ENCODE peak calls at places on chromosomes 11 and 22, in four cellular contexts. N is foreskin fibroblast, C is fibroblast of pulmonary artery, X is fibroblast of lung. J is an unnamed sample.
A peak's percentile ranks its signal among the peaks of the same experiment; 100 is the strongest.

GRCh38 chr11:111512296-111513239 is at the start of gene BTG4:
- DNase-seq in N (peak; percentile 13), C (no peak), X (peak; percentile 36), J (no peak)

GRCh38 chr11:44622190-44622650 is 56.8 kb downstream of the CD82 start:
- DNase-seq in N (no peak), C (no peak), X (no peak), J (no peak)

GRCh38 chr11:67050139-67050538 is 6.5 kb upstream of the RHOD start:
- DNase-seq in N (no peak), C (no peak), X (no peak), J (no peak)

GRCh38 chr11:110093407-110094297 is 460 bp downstream of the ZC3H12C start:
- DNase-seq in N (no peak), C (peak; percentile 72), X (peak; percentile 51), J (peak; percentile 62)

GRCh38 chr11:14015711-14016110 is 53.2 kb downstream of the SPON1 start:
- DNase-seq in N (peak; percentile 56), C (peak; percentile 40), X (peak; percentile 81), J (peak; percentile 22)

GRCh38 chr22:43173566-43173965 is 13.4 kb downstream of the TTLL12 start:
- DNase-seq in N (no peak), C (no peak), X (no peak), J (no peak)

GRCh38 chr11:67463680-67464410 is 5.2 kb downstream of the TMEM134 start:
- DNase-seq in N (no peak), C (no peak), X (peak; percentile 34), J (peak; percentile 35)

GRCh38 chr11:119693253-119693815 is 35.7 kb downstream of the NECTIN1 start:
- DNase-seq in N (no peak), C (no peak), X (no peak), J (no peak)

GRCh38 chr11:76892305-76892704 is 31.6 kb downstream of the ACER3 start:
- DNase-seq in N (no peak), C (no peak), X (no peak), J (no peak)

GRCh38 chr22:45170001-45170466 is 6.3 kb downstream of the NUP50 start:
- DNase-seq in N (no peak), C (no peak), X (peak; percentile 46), J (no peak)

GRCh38 chr11:67649634-67650540 is 643 bp downstream of the ACY3 start:
- DNase-seq in N (no peak), C (no peak), X (no peak), J (no peak)

GRCh38 chr22:28171135-28171534 is 252.1 kb upstream of the PITPNB start:
- DNase-seq in N (no peak), C (peak; percentile 69), X (peak; percentile 51), J (no peak)

GRCh38 chr22:49934144-49934890 is 15.9 kb downstream of the CRELD2 start:
- DNase-seq in N (peak; percentile 20), C (no peak), X (peak; percentile 61), J (peak; percentile 59)

GRCh38 chr11:119832536-119832935 is 103.5 kb upstream of the NECTIN1 start:
- DNase-seq in N (peak; percentile 36), C (no peak), X (peak; percentile 42), J (peak; percentile 4)

GRCh38 chr22:37454857-37455686 is 27.8 kb upstream of the ELFN2 start:
- DNase-seq in N (peak; percentile 82), C (peak; percentile 90), X (peak; percentile 96), J (peak; percentile 90)

GRCh38 chr11:77069969-77070582 is 3.3 kb downstream of the CAPN5 start:
- DNase-seq in N (no peak), C (no peak), X (no peak), J (no peak)

GRCh38 chr11:14336507-14337503 is 22.2 kb downstream of the RRAS2 start:
- DNase-seq in N (peak; percentile 89), C (peak; percentile 76), X (peak; percentile 95), J (peak; percentile 85)

GRCh38 chr22:30219049-30219448 is 27.5 kb downstream of the LIF start:
- DNase-seq in N (no peak), C (no peak), X (no peak), J (no peak)

GRCh38 chr11:12494699-12495098 is 117.3 kb downstream of the PARVA start:
- DNase-seq in N (no peak), C (peak; percentile 41), X (peak; percentile 89), J (peak; percentile 84)

GRCh38 chr11:115535781-115536180 is 31.6 kb upstream of the CADM1 start:
- DNase-seq in N (no peak), C (no peak), X (no peak), J (no peak)

GRCh38 chr22:31253949-31254348 is 38.3 kb downstream of the PIK3IP1 start:
- DNase-seq in N (no peak), C (peak; percentile 22), X (peak; percentile 13), J (no peak)

DNA sequence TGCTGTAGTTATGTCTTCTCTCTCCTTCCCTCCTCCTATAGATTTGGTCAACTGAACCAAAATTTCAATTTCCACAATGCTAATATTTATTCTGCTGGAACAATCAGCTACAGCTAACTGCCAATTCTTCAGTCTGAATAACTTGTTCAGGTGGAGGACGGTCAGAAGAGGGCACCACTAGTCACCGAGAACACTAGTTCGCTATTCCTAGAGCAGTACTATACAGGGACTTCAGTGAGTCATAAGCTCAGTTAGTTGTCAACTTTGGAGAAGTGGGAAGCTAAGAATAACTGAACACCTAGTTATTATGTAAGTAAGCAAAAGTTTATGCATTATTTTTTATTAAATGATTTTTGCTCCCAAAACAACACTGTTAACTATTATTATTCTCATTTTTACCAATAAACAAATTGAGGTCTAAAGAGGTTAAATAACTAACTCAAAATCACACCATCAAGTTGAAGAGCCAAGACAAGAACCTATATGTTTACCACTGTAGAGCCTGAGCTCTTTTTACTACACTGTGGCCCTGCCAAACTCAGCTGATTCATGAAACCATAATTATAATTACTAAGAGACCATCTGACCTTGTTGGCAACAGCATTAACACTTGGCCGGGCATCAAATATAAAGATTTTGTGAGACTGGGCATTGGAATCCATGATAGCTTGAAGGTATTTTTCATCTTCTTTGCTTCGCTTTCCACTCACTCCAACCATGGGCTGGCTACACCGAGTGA is 59.0 kb downstream of the CEP57 start:
- DNase-seq in N (peak; percentile 38), C (peak; percentile 88), X (peak; percentile 84), J (peak; percentile 79)
- TF ChIP-seq CTCF in N (peak; percentile 30), C (peak; percentile 72), X (peak; percentile 27), J (peak; percentile 56)

DNA sequence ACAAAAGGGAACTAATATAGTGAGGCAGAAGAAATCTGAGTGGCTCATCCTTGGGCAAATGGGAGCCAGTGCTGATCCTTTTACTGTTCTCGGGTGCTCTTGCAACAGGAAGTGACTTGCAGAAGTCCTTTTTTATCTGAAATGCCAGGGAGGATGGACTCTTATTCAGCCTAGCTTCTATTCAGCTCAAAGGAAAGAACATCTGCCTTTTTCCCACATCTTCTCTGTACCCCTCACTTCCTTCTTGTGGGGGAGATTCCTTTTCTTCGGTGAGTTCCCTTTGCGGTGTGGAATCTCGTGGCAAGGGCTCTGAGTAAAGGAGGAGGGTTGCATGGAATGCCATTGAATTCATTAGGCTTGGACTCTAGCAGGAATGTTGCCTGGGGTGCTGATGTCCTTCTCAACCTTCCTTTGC is 76.2 kb downstream of the ZBTB16 start:
- DNase-seq in N (peak; percentile 50), C (peak; percentile 87), X (peak; percentile 29), J (peak; percentile 73)
- H3K4me3 ChIP-seq in N (no peak overlapping the region), C (no peak overlapping the region), X (no peak overlapping the region), J (no peak overlapping the region)

GRCh38 chr11:22669368-22669767 is 3.0 kb downstream of the GAS2 start:
- DNase-seq in N (no peak), C (no peak), X (no peak), J (no peak)

GRCh38 chr11:22668005-22668796 is 1.8 kb downstream of the GAS2 start:
- DNase-seq in N (no peak), C (no peak), X (no peak), J (no peak)

GRCh38 chr11:22670803-22671202 is 4.4 kb downstream of the GAS2 start:
- DNase-seq in N (no peak), C (peak; percentile 49), X (no peak), J (no peak)

GRCh38 chr11:22666320-22666699 is at the start of gene GAS2:
- DNase-seq in N (no peak), C (no peak), X (no peak), J (no peak)

DNA sequence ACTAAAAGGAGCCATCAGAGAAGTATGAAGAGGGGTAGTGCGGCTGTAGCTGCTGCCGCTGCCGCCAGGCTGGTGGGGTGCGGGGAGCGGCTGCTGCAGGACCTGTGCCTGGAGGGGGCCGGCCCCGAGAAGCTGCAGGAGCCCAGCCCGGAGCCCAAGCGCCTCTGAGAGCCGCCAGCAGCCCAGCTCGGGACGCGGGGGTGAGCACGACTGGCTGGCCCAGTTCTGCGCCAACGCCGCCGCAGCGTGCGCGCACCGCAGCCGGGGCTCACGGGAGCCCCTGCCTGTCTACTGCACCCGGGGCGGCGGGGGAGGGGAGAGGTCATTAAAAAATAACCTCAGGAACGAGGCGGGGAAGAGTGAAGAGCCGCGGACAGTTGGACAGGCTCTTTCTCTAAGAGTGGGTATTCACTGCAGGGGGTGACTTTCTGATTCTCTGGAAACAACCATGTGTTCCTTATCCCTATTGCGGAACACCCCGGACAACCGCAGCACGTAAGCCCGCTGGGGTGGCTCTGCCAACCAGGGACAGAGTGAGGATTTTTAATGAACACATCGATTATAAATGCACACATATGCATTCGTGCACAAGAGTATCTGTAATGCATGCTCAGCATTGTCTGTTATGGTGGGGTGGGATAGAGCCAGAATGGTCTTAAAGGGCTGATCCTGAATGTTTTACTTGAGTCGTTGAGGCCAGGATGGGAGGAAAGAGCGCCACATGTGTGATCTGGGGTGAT is 459 bp downstream of the GAS2 start:
- DNase-seq in N (no peak), C (peak; percentile 24), X (peak; percentile 43), J (no peak)
- TF ChIP-seq CTCF in N (no peak), C (no peak), X (no peak), J (no peak)

DNA sequence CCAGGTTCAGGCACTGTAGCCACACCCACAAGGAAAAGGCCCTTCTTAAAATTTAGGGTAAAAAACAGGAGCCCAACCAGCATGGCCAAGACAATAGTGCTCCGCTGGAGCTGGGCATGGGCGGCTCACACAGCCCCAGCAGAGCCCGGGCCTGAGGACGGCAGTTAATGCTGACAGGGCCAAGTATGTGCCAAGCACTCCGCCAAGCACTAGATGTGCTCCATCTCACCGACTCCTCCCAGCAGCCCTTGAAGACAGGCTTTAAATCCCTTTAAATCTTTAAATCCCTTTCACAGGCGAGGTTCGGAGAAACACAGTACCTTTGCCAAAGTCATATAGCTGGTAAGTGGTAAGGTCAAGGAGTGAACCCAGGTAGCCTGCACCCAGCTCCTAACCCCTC is 4.8 kb downstream of the ARFGAP2 start:
- DNase-seq in N (no peak), C (no peak), X (no peak), J (no peak)
- H3K4me3 ChIP-seq in N (no peak overlapping the region), C (no peak overlapping the region), X (no peak overlapping the region), J (no peak overlapping the region)

J was measured in fibroblast of villous mesenchyme.